ENCODE peak calls at places on chromosome 16, in seven cellular contexts. Q, T, Z, B, W, N and D are unnamed samples.

GRCh38 chr16:20865420-20866126 is 34.6 kb downstream of the DCUN1D3 start:
- DNase-seq in B (no peak), Q (no peak), W (no peak), N (peak; percentile 86), Z (peak; percentile 65), T (peak; percentile 88), D (no peak)

GRCh38 chr16:12093902-12094301 is 117.4 kb downstream of the SNX29 start:
- DNase-seq in N (no peak), W (no peak), T (no peak), Q (no peak), Z (no peak), B (no peak), D (no peak)

GRCh38 chr16:22955461-22956145 is 141.6 kb downstream of the HS3ST2 start:
- DNase-seq in B (no peak), Z (peak; percentile 49), N (no peak), Q (no peak), T (no peak), W (no peak), D (no peak)

GRCh38 chr16:48971571-48972071 is 310.0 kb downstream of the CBLN1 start:
- DNase-seq in W (no peak), N (peak; percentile 94), Z (peak; percentile 80), B (no peak), T (peak; percentile 84), Q (no peak), D (no peak)

GRCh38 chr16:19354371-19354770 is 63.3 kb upstream of the TMC5 start:
- DNase-seq in Z (no peak), Q (no peak), N (no peak), T (no peak), W (no peak), B (no peak), D (no peak)

GRCh38 chr16:75491876-75492275 is 3.4 kb downstream of the CHST6 start:
- DNase-seq in Z (no peak), N (peak; percentile 18), Q (no peak), T (no peak), B (no peak), W (peak; percentile 79), D (peak; percentile 69)

GRCh38 chr16:52574105-52574437 is 27.1 kb upstream of the TOX3 start:
- DNase-seq in B (no peak), Z (no peak), N (no peak), T (no peak), Q (no peak), W (no peak), D (no peak)

GRCh38 chr16:74224828-74225227 is 71.8 kb upstream of the PSMD7 start:
- DNase-seq in Z (no peak), T (peak; percentile 47), B (no peak), Q (no peak), W (no peak), N (peak; percentile 52), D (no peak)

GRCh38 chr16:66428682-66429251 is 1.7 kb downstream of the BEAN1 start:
- DNase-seq in Q (no peak), N (no peak), W (no peak), Z (peak; percentile 82), B (no peak), T (no peak), D (no peak)

GRCh38 chr16:65196696-65197095 is 74.8 kb upstream of the CDH11 start:
- DNase-seq in B (no peak), Q (no peak), Z (no peak), W (no peak), T (no peak), N (no peak), D (no peak)

GRCh38 chr16:47053895-47054294 is 80.4 kb upstream of the DNAJA2 start:
- DNase-seq in T (no peak), N (no peak), Q (no peak), W (no peak), Z (no peak), B (no peak), D (no peak)

GRCh38 chr16:28187595-28188004 is 24.2 kb downstream of the XPO6 start:
- DNase-seq in W (no peak), B (no peak), Q (no peak), Z (no peak), N (no peak), T (no peak), D (no peak)

GRCh38 chr16:19463468-19464315 is 46.0 kb downstream of the TMC5 start:
- DNase-seq in B (no peak), Q (no peak), Z (no peak), W (no peak), N (peak; percentile 22), T (peak; percentile 29), D (no peak)

GRCh38 chr16:28086496-28087139 is 23.1 kb upstream of the GSG1L start:
- DNase-seq in W (no peak), T (no peak), Q (no peak), Z (no peak), N (no peak), B (no peak), D (no peak)

GRCh38 chr16:72689851-72690250 is 358.1 kb downstream of the ZFHX3 start:
- DNase-seq in Q (no peak), W (no peak), N (no peak), Z (no peak), B (no peak), T (no peak), D (no peak)

GRCh38 chr16:53041196-53041977 is 11.3 kb downstream of the CHD9NB start:
- DNase-seq in B (peak; percentile 90), N (peak; percentile 88), Z (no peak), W (no peak), Q (no peak), T (peak; percentile 93), D (peak; percentile 21)

GRCh38 chr16:8869212-8869987 is 594 bp upstream of the CARHSP1 start:
- DNase-seq in Z (no peak), Q (no peak), N (peak; percentile 29), T (no peak), B (no peak), W (no peak), D (no peak)

GRCh38 chr16:8868272-8869211 is at the start of gene CARHSP1:
- DNase-seq in B (peak; percentile 86), Z (peak; percentile 97), N (peak; percentile 91), Q (no peak), T (peak; percentile 92), W (peak; percentile 72), D (peak; percentile 96)

GRCh38 chr16:8874388-8874787 is 5.6 kb upstream of the CARHSP1 start:
- DNase-seq in Q (no peak), Z (no peak), B (no peak), N (no peak), W (no peak), T (no peak), D (no peak)

GRCh38 chr16:8872071-8872470 is 3.3 kb upstream of the CARHSP1 start:
- DNase-seq in T (no peak), N (no peak), B (no peak), Z (no peak), W (no peak), Q (no peak), D (no peak)

GRCh38 chr16:8872967-8873865 is 4.4 kb upstream of the CARHSP1 start:
- DNase-seq in W (no peak), N (no peak), Z (no peak), B (no peak), T (no peak), Q (no peak), D (no peak)
- TF ChIP-seq CTCF in W (peak; percentile 9), N (peak; percentile 35), Z (no peak), B (no peak), T (peak; percentile 14), Q (peak; percentile 5), D (no peak)

GRCh38 chr16:1983053-1983543 is 895 bp upstream of the GFER start:
- DNase-seq in N (peak; percentile 34), Z (no peak), T (no peak), Q (no peak), B (no peak), W (no peak), D (no peak)
- TF ChIP-seq CTCF in N (no peak), Z (no peak), T (no peak), Q (no peak), B (no peak), W (peak; percentile 31), D (no peak)

DNA sequence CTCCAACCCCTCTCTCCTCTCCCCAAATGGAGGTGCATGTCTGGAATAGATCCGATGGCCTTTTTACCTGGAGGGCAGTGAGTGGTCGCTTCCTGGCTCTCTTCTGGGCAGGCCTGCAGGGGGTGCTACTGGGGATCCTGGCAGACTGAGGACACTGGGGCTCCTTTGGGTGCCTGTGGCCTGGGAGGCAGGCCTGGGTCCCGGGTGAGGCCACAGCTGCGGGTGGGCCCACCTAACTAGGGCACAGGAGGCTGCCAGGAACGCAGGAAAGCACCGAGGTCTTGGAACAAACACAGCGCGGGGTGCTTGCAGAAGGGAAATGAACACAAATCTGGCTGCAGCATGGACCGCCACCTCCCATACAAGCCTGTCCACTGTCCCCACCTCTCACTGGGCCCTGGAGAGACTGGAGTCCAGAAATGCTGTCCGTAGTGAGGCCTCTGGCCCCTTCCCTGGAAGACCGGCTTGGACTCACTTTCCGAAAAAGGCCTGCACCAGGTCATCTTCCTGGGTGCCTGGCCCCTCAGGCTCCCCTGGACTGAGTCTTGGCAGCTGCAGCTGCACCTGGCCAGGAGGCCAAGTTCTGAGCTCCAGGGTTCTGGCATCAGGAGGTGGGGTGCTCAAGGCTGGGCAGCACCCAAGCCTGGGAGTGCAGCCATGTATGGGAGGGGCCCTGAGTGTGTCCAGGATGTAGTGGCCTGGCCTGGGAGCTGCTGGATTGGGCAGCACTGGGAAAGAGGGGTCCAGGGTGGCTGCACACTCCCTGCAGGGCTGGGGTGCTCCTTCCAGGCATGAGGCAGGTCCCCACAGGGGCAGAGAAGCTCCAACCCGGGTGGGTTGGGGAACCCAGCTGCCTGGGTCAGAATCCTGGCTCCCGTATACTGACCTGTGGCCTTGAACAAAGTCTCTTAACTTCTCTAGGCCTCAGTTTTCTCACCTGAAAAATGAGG is 195.1 kb downstream of the IRF8 start:
- DNase-seq in W (no peak), T (no peak), Z (peak; percentile 81), B (no peak), N (no peak), Q (no peak), D (no peak)
- TF ChIP-seq CTCF in W (peak; percentile 7), T (no peak), Z (no peak), B (no peak), N (no peak), Q (peak; percentile 18), D (peak; percentile 36)

GRCh38 chr16:10931133-10931532 is 11.1 kb downstream of the DEXI start:
- DNase-seq in N (no peak), W (no peak), T (no peak), Z (no peak), B (no peak), Q (no peak), D (no peak)

GRCh38 chr16:10932959-10933710 is 9.1 kb downstream of the DEXI start:
- DNase-seq in W (no peak), T (no peak), B (no peak), N (no peak), Z (no peak), Q (no peak), D (no peak)

GRCh38 chr16:10931977-10932632 is 10.2 kb downstream of the DEXI start:
- DNase-seq in Q (no peak), N (no peak), W (no peak), Z (no peak), T (no peak), B (no peak), D (no peak)

GRCh38 chr16:10929853-10930754 is 12.2 kb downstream of the DEXI start:
- DNase-seq in T (no peak), N (no peak), W (no peak), Z (no peak), B (no peak), Q (no peak), D (no peak)

DNA sequence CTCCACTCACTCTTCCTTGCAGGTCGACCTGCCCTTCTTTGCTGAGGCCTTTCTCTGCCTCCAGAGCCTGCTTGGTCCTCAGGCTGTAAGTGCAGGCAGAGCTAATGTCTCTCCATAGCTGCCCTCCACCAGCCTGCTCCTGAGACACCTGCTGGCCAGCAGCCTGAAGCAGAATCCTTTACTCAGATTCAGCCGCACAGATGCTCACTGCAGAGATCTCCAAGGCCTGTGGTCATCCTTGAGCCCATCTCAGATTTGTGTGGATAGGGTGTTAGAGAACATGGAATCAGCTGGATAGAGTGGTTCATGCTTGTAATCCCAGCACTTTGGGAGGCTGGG is 11.5 kb downstream of the DEXI start:
- DNase-seq in Q (no peak), B (no peak), T (no peak), Z (no peak), W (no peak), N (no peak), D (no peak)
- TF ChIP-seq CTCF in Q (no peak), B (no peak), T (no peak), Z (no peak), W (no peak), N (no peak), D (no peak)